ENCODE peak calls at places on chromosomes 1 and 21, in eight cellular contexts. D, M, R, T, N, J, Y and V are unnamed samples.
A peak's percentile ranks its signal among the peaks of the same experiment; 100 is the strongest.

GRCh38 chr21:41823906-41824305 is 55.2 kb downstream of the PRDM15 start:
- DNase-seq in D (no peak), M (no peak), R (no peak), T (no peak), N (no peak), J (no peak), Y (peak; percentile 22), V (no peak)

GRCh38 chr21:45306832-45307571 is 19.3 kb upstream of the POFUT2 start:
- DNase-seq in D (no peak), M (peak; percentile 85), R (no peak), T (peak; percentile 93), N (peak; percentile 92), J (peak; percentile 55), Y (peak; percentile 45), V (peak; percentile 88)

GRCh38 chr1:59978026-59978425 is 51.5 kb upstream of the CYP2J2 start:
- DNase-seq in D (no peak), M (no peak), R (no peak), T (peak; percentile 33), N (no peak), J (no peak), Y (no peak), V (no peak)

GRCh38 chr1:181424786-181425403 is 58.4 kb upstream of the CACNA1E start:
- DNase-seq in D (peak; percentile 76), M (peak; percentile 57), R (peak; percentile 88), T (peak; percentile 64), N (peak; percentile 63), J (peak; percentile 91), Y (peak; percentile 66), V (no peak)

GRCh38 chr1:67390041-67390887 is 39.9 kb downstream of the SERBP1 start:
- DNase-seq in D (no peak), M (no peak), R (no peak), T (peak; percentile 75), N (no peak), J (no peak), Y (no peak), V (no peak)

GRCh38 chr1:211420389-211420788 is 71.6 kb downstream of the RD3 start:
- DNase-seq in D (no peak), M (no peak), R (no peak), T (peak; percentile 48), N (no peak), J (no peak), Y (no peak), V (no peak)

GRCh38 chr1:214155987-214156567 is 124.9 kb upstream of the SMYD2 start:
- DNase-seq in D (no peak), M (no peak), R (no peak), T (no peak), N (no peak), J (no peak), Y (no peak), V (no peak)

GRCh38 chr1:182527680-182528079 is 61.4 kb downstream of the RNASEL start:
- DNase-seq in D (no peak), M (no peak), R (no peak), T (peak; percentile 4), N (no peak), J (no peak), Y (no peak), V (no peak)

GRCh38 chr21:29677326-29677725 is 262.5 kb downstream of the GRIK1 start:
- DNase-seq in D (peak; percentile 62), M (no peak), R (no peak), T (no peak), N (no peak), J (no peak), Y (no peak), V (no peak)

GRCh38 chr1:29525941-29526340 is 289.6 kb downstream of the PTPRU start:
- DNase-seq in D (no peak), M (no peak), R (no peak), T (no peak), N (no peak), J (no peak), Y (peak; percentile 17), V (peak; percentile 49)

GRCh38 chr1:31434101-31434871 is 21.3 kb downstream of the SERINC2 start:
- DNase-seq in D (no peak), M (no peak), R (no peak), T (no peak), N (no peak), J (no peak), Y (peak; percentile 42), V (no peak)

GRCh38 chr1:17596186-17596585 is 56.7 kb downstream of the ARHGEF10L start:
- DNase-seq in D (no peak), M (no peak), R (no peak), T (no peak), N (no peak), J (no peak), Y (no peak), V (no peak)

GRCh38 chr1:177200290-177200689 is 29.5 kb downstream of the BRINP2 start:
- DNase-seq in D (no peak), M (no peak), R (no peak), T (no peak), N (no peak), J (no peak), Y (no peak), V (no peak)

GRCh38 chr1:16082283-16083038 is 9.0 kb upstream of the FAM131C start:
- DNase-seq in D (peak; percentile 66), M (peak; percentile 58), R (peak; percentile 83), T (peak; percentile 53), N (no peak), J (peak; percentile 81), Y (peak; percentile 75), V (peak; percentile 52)

GRCh38 chr1:159162511-159163265 is 8.7 kb upstream of the CADM3 start:
- DNase-seq in D (no peak), M (no peak), R (no peak), T (no peak), N (no peak), J (no peak), Y (no peak), V (no peak)

GRCh38 chr21:36835383-36835795 is 131.1 kb downstream of the HLCS start:
- DNase-seq in D (no peak), M (peak; percentile 63), R (no peak), T (no peak), N (no peak), J (no peak), Y (no peak), V (no peak)

GRCh38 chr1:54407201-54407956 is 1.2 kb upstream of the SSBP3 start:
- DNase-seq in D (peak; percentile 97), M (peak; percentile 47), R (peak; percentile 39), T (peak; percentile 85), N (peak; percentile 86), J (peak; percentile 57), Y (peak; percentile 82), V (no peak)

GRCh38 chr1:65255088-65256050 is 54.0 kb upstream of the DNAJC6 start:
- DNase-seq in D (no peak), M (no peak), R (peak; percentile 39), T (no peak), N (no peak), J (peak; percentile 34), Y (no peak), V (no peak)

DNA sequence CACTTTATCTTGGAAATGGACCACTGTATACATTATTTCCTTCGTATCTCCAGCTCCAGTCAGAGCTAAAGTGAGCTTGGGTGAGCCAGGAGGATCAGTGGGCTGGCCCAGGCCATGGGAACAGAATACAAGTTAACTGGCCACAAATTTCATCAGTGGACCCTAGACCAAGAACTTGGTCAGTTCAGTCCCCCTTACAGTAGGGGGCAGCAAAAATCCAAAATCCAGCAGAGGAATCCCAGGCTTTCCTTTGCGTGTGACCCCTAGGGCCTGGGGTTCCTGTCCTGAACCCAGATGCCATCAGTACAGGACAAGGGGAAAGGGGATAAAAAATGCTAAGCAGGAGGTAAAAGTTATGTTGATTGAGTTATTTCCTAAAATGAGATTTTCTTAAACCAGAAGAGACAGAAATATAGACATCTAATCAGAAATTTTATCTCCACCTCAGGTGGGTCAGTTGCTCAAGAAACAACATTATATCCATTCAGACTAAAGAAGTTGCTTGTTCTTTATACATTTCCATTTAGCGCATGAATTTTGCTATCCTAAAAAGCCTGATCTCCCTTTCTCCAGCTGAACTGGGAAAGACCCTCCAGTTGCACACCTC is 24.1 kb upstream of the LCE5A start:
- DNase-seq in D (peak; percentile 12), M (no peak), R (peak; percentile 21), T (no peak), N (no peak), J (no peak), Y (no peak), V (no peak)
- TF ChIP-seq CTCF in D (peak; percentile 70), M (no peak), R (peak; percentile 58), T (peak; percentile 51), N (peak; percentile 37), J (no peak), Y (peak; percentile 54), V (peak; percentile 24)

GRCh38 chr1:175434268-175434860 is 241.8 kb upstream of the KIAA0040 start:
- DNase-seq in D (peak; percentile 27), M (no peak), R (no peak), T (no peak), N (no peak), J (peak; percentile 7), Y (no peak), V (no peak)
- TF ChIP-seq CTCF in D (peak; percentile 91), M (no peak), R (peak; percentile 59), T (no peak), N (peak; percentile 26), J (peak; percentile 28), Y (peak; percentile 41), V (no peak)

DNA sequence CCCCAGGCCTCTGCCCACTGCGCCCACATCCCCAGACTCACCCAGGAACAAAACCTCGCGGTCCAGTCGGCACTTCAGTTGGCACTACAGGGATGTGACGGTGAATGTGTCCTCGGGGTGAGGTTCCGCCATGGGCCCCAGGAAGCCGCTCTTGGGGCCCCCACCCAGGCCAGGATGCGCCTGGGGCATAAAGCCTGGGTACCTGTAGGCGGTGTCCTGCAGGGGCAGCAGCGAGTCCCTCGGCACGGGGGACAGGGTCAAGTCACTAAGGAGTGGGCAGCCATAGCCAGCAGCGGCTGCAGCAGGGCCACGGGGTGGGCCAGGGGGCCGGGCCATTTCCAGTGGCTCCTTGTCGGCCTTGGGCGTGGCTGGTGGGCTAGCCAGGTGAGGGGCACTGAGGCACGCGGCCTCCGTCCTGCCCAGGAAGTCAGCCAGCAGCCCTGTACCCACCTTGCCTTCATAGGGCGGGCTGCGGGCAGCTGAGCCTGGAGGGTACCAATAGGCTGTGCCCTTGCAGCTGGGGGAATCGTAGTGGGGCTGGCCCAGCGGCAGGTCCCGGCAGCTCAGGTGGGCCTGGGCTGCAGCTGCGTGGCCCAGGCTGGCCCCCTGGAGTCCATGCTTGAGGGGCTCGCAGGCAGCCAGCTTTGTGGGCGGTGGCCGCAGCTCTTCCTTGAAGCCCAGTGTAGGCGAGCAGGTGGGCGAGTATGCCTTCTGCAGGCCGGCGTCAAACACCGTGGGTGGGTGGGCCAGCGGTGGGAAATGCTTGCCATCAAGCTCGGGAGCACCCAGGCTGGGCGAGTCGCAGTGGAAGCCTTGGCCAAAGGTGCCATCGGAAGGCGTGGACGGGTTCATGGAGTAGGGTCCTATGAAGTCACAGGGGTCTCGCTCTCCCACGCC is 56.5 kb downstream of the AHDC1 start:
- DNase-seq in D (no peak), M (no peak), R (no peak), T (no peak), N (no peak), J (no peak), Y (no peak), V (no peak)
- TF ChIP-seq CTCF in D (peak; percentile 41), M (peak; percentile 11), R (peak; percentile 17), T (peak; percentile 43), N (no peak), J (no peak), Y (no peak), V (peak; percentile 48)

DNA sequence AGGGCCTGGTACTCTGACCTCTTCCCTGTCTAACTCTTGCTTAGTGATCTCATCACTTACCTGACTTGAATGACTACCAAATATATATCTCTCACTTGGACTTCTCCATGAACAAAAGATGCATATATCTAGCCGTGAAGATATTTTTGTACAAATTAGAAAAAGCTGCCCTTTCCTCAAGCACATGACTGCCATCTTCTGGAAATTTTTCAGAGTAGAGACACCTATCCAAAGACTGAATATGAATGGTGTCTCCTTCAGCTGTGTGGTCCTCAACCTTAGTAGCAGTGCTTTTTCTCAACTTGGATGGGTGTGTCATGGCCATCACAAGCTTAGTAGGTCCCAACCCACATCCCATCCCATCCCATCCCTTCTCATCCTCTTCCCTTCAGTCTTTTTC is 142.3 kb downstream of the DNM3 start:
- DNase-seq in D (peak; percentile 1), M (no peak), R (no peak), T (no peak), N (no peak), J (no peak), Y (no peak), V (no peak)
- TF ChIP-seq CTCF in D (peak; percentile 50), M (peak; percentile 16), R (no peak), T (peak; percentile 52), N (peak; percentile 43), J (no peak), Y (peak; percentile 12), V (peak; percentile 80)